ENCODE peak calls at places on chromosomes 2 and 18, in eight cellular contexts. W is AG09319; Y is AG10803; O is astrocyte of the spinal cord; F is GM23338; D is osteocyte; I is Panc1; G is CD8-positive, alpha-beta T cell. P is an unnamed sample.

GRCh38 chr2:205574041-205574440 is 108.3 kb upstream of the NRP2 start:
- DNase-seq in W (no peak), Y (peak), O (no peak), F (no peak), D (no peak), I (no peak), G (no peak), P (no peak)

GRCh38 chr2:117835990-117836760 is 21.7 kb downstream of the DDX18 start:
- DNase-seq in W (peak), Y (peak), O (peak), F (peak), D (no peak), I (no peak), G (peak), P (peak)

GRCh38 chr2:72813841-72814240 is 12.0 kb downstream of the EXOC6B start:
- DNase-seq in W (no peak), Y (peak), O (peak), F (no peak), D (no peak), I (no peak), G (no peak), P (no peak)

GRCh38 chr2:235225261-235225660 is 268.6 kb upstream of the AGAP1 start:
- DNase-seq in W (no peak), Y (no peak), O (no peak), F (no peak), D (no peak), I (no peak), G (no peak), P (no peak)

GRCh38 chr2:225948903-225949302 is 549.4 kb downstream of the NYAP2 start:
- DNase-seq in W (no peak), Y (no peak), O (no peak), F (peak), D (no peak), I (no peak), G (no peak), P (no peak)

GRCh38 chr2:8803658-8804379 is 33.6 kb downstream of the KIDINS220 start:
- DNase-seq in W (peak), Y (peak), O (peak), F (no peak), D (no peak), I (peak), G (no peak), P (no peak)

GRCh38 chr18:62569081-62569480 is 46.3 kb downstream of the ZCCHC2 start:
- DNase-seq in W (no peak), Y (no peak), O (no peak), F (no peak), D (no peak), I (no peak), G (no peak), P (no peak)

GRCh38 chr18:8816233-8816632 is 110.9 kb downstream of the MTCL1 start:
- DNase-seq in W (no peak), Y (peak), O (no peak), F (no peak), D (no peak), I (no peak), G (no peak), P (no peak)

GRCh38 chr18:27713727-27714080 is 463.2 kb downstream of the CDH2 start:
- DNase-seq in W (no peak), Y (peak), O (peak), F (no peak), D (no peak), I (no peak), G (no peak), P (no peak)

GRCh38 chr2:168470188-168470879 is 14.3 kb downstream of the CERS6 start:
- DNase-seq in W (no peak), Y (no peak), O (no peak), F (peak), D (no peak), I (no peak), G (no peak), P (no peak)

GRCh38 chr2:190382851-190383250 is 25.3 kb upstream of the MFSD6 start:
- DNase-seq in W (no peak), Y (peak), O (peak), F (peak), D (no peak), I (peak), G (peak), P (no peak)

GRCh38 chr2:226333388-226333787 is 466.2 kb downstream of the IRS1 start:
- DNase-seq in W (no peak), Y (no peak), O (no peak), F (no peak), D (no peak), I (no peak), G (no peak), P (no peak)

GRCh38 chr2:153059338-153060052 is 341.1 kb downstream of the ARL6IP6 start:
- DNase-seq in W (no peak), Y (peak), O (peak), F (peak), D (no peak), I (peak), G (no peak), P (no peak)

GRCh38 chr18:36901277-36901701 is 72.4 kb downstream of the KIAA1328 start:
- DNase-seq in W (no peak), Y (no peak), O (peak), F (no peak), D (no peak), I (no peak), G (no peak), P (no peak)

GRCh38 chr2:146853741-146854444 is 990.9 kb upstream of the ACVR2A start:
- DNase-seq in W (no peak), Y (peak), O (peak), F (peak), D (no peak), I (no peak), G (no peak), P (no peak)

GRCh38 chr2:86358982-86359381 is 21.6 kb upstream of the REEP1 start:
- DNase-seq in W (no peak), Y (no peak), O (no peak), F (no peak), D (no peak), I (no peak), G (no peak), P (no peak)

GRCh38 chr2:215466097-215466909 is 30.4 kb upstream of the FN1 start:
- DNase-seq in W (no peak), Y (peak), O (no peak), F (no peak), D (no peak), I (no peak), G (no peak), P (no peak)

GRCh38 chr2:205806126-205806905 is 124.0 kb downstream of the NRP2 start:
- DNase-seq in W (no peak), Y (no peak), O (no peak), F (no peak), D (no peak), I (no peak), G (no peak), P (no peak)

GRCh38 chr2:13193900-13194299 is 477.2 kb downstream of the TRIB2 start:
- DNase-seq in W (no peak), Y (peak), O (peak), F (peak), D (no peak), I (peak), G (no peak), P (no peak)

GRCh38 chr2:142588269-142588668 is 289.2 kb upstream of the KYNU start:
- DNase-seq in W (no peak), Y (no peak), O (no peak), F (no peak), D (no peak), I (no peak), G (no peak), P (no peak)

GRCh38 chr18:26931659-26932058 is 66.2 kb upstream of the AQP4 start:
- DNase-seq in W (no peak), Y (no peak), O (no peak), F (no peak), D (no peak), I (no peak), G (no peak), P (no peak)

GRCh38 chr18:9403795-9404564 is 69.4 kb downstream of the TWSG1 start:
- DNase-seq in W (no peak), Y (no peak), O (no peak), F (peak), D (no peak), I (no peak), G (no peak), P (no peak)

GRCh38 chr2:224976629-224977525 is 65.4 kb downstream of the DOCK10 start:
- DNase-seq in W (no peak), Y (no peak), O (no peak), F (no peak), D (no peak), I (no peak), G (no peak), P (no peak)

GRCh38 chr2:59996830-59997229 is 556.6 kb downstream of the BCL11A start:
- DNase-seq in W (no peak), Y (no peak), O (no peak), F (no peak), D (no peak), I (no peak), G (no peak), P (no peak)

GRCh38 chr18:51658436-51658835 is 461.0 kb upstream of the MEX3C start:
- DNase-seq in W (no peak), Y (no peak), O (no peak), F (no peak), D (no peak), I (no peak), G (no peak), P (no peak)

GRCh38 chr2:128291161-128291843 is 27.4 kb downstream of the HS6ST1 start:
- DNase-seq in W (no peak), Y (no peak), O (no peak), F (no peak), D (no peak), I (no peak), G (no peak), P (no peak)

GRCh38 chr2:67997528-67998267 is 65.1 kb downstream of the C1D start:
- DNase-seq in W (no peak), Y (peak), O (peak), F (no peak), D (no peak), I (peak), G (no peak), P (no peak)

GRCh38 chr2:71545572-71546274 is 92.4 kb downstream of the DYSF start:
- DNase-seq in W (peak), Y (peak), O (peak), F (peak), D (no peak), I (peak), G (peak), P (no peak)

GRCh38 chr2:39399570-39399969 is 37.5 kb downstream of the MAP4K3 start:
- DNase-seq in W (no peak), Y (no peak), O (no peak), F (no peak), D (no peak), I (no peak), G (no peak), P (no peak)

DNA sequence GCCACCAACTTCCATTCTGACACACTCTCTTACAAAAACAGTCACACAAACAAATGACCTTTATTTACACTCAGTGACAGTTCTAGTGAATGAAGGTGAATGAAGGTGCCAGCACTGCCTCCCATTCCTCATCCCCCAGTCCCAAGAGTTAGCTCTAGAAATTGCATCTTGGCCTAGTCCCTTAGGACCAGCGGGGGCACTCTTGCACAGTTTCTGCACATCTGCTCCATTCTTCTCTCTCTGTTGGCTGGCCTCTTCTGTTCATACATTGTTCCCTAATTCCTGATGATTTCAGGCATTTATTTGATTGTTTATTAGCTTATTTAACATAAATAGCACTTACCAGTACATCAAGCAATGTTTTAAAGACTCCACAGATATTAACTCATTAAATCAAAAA is 30.9 kb downstream of the GAREM1 start:
- DNase-seq in W (no peak), Y (no peak), O (no peak), F (peak), D (no peak), I (no peak), G (no peak), P (no peak)
- TF ChIP-seq CTCF in W (no peak), Y (peak), O (peak), F (peak), D (peak), I (peak), G (no peak), P (no peak)

GRCh38 chr2:20562540-20563225 is 88.2 kb downstream of the HS1BP3 start:
- DNase-seq in W (no peak), Y (no peak), O (no peak), F (peak), D (no peak), I (no peak), G (no peak), P (no peak)
- TF ChIP-seq CTCF in W (no peak), Y (no peak), O (peak), F (peak), D (no peak), I (no peak), G (no peak), P (no peak)

GRCh38 chr18:55275042-55275897 is 312.7 kb downstream of the TCF4 start:
- DNase-seq in W (no peak), Y (peak), O (peak), F (peak), D (no peak), I (no peak), G (no peak), P (no peak)
- TF ChIP-seq CTCF in W (peak), Y (peak), O (peak), F (peak), D (no peak), I (no peak), G (no peak), P (peak)

DNA sequence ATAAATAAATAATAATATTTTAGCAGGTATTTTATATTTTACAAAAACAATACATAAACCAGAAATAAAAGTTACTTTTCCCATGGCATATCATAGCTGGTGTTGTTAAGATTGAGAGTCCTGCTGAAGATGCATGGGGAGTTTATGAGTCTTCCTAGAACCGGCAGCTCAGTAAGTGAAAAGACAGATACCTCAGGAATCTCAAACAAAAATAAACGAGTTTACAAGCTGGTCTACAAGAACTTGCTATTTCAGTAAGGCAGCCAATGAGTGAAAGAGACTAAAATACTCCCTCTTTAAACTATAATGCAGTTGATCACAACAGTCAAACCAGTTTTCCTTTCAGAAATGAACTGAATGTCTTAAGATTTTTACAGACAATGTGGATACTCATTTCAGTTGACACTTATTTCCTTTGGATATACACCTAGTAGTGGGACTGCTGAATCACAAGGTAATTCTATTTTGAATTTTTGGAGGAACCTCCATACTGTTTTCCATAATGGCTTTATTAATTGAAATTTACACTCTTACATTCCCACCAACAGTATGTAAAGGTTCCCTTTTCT is 8.9 kb downstream of the GAREM1 start:
- DNase-seq in W (no peak), Y (no peak), O (peak), F (no peak), D (no peak), I (no peak), G (no peak), P (no peak)
- TF ChIP-seq CTCF in W (no peak), Y (no peak), O (peak), F (no peak), D (peak), I (no peak), G (peak), P (peak)

DNA sequence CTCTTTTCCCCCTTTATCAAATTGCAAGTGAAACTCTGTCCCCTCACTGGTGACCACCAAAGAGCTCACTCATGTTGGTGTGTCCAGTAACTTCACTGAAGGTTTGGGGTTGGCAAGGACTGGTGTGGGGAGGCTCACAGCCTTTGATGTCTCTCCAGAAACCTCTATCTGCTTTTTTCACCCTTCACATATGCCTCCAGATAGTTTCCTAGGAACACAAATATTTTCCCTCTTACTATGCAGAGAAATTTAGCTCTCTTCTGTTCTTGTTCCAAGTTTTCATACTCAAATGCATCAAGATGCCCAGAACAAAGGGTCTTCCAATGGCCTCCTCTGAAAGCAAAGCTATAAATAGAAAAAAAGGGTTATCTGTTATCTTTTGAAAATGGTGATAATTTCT is 20.7 kb downstream of the DTNA start:
- DNase-seq in W (no peak), Y (no peak), O (peak), F (no peak), D (no peak), I (no peak), G (no peak), P (no peak)
- TF ChIP-seq CTCF in W (no peak), Y (no peak), O (no peak), F (no peak), D (no peak), I (no peak), G (no peak), P (no peak)

GRCh38 chr2:50513724-50514123 is 518.2 kb downstream of the NRXN1 start:
- DNase-seq in W (no peak), Y (no peak), O (no peak), F (peak), D (no peak), I (no peak), G (no peak), P (no peak)
- TF ChIP-seq CTCF in W (no peak), Y (no peak), O (no peak), F (no peak), D (no peak), I (no peak), G (no peak), P (no peak)

GRCh38 chr2:82344670-82345069 is 2040.1 kb upstream of the LRRTM1 start:
- DNase-seq in W (no peak), Y (no peak), O (no peak), F (peak), D (no peak), I (peak), G (no peak), P (no peak)
- TF ChIP-seq CTCF in W (no peak), Y (no peak), O (no peak), F (peak), D (no peak), I (peak), G (no peak), P (no peak)

DNA sequence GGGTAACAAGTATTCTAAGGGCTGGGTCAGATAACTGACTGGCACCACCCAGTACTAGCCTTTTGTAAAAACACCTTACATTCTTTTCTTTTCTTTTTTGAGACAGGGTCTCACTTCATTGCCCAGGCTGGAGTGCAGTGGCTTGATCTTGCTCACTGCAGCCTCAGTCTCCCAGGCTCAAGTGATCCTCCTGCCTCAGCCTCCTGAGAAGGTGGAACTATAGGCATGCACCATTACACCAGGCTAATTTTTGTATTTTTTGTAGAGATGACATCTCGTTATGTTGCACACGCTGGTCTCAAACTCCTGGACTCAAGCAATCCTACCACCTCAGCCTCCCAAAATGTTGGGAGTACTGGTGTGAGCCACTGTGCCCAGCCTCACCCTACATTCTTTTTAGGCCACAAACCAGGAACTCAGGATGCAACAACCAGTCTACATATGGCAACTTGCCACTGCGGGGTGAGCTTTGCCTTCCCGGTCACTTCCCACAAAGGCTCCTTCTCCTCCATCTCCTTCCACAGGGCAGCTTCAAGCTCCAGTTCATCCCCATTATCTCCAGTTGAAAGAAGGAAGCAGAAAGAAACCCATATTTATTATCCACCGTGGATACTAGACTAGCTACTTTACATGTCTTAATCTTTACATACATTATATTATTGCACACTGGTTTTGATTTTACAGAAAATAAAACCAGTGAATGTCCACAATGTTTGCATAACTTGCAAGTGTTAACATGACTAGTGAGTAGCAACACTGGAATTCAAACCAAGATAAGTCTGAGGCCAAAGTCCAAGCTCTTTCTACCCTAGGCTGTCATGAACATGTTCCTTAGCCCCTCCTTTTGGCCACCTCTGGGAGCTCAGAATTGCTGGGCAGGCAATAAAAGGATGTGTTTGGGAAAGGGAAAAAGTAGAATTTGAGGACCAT is 23.7 kb upstream of the AP1S3 start:
- DNase-seq in W (no peak), Y (peak), O (peak), F (no peak), D (no peak), I (peak), G (no peak), P (no peak)
- TF ChIP-seq CTCF in W (peak), Y (peak), O (no peak), F (no peak), D (no peak), I (peak), G (no peak), P (no peak)

DNA sequence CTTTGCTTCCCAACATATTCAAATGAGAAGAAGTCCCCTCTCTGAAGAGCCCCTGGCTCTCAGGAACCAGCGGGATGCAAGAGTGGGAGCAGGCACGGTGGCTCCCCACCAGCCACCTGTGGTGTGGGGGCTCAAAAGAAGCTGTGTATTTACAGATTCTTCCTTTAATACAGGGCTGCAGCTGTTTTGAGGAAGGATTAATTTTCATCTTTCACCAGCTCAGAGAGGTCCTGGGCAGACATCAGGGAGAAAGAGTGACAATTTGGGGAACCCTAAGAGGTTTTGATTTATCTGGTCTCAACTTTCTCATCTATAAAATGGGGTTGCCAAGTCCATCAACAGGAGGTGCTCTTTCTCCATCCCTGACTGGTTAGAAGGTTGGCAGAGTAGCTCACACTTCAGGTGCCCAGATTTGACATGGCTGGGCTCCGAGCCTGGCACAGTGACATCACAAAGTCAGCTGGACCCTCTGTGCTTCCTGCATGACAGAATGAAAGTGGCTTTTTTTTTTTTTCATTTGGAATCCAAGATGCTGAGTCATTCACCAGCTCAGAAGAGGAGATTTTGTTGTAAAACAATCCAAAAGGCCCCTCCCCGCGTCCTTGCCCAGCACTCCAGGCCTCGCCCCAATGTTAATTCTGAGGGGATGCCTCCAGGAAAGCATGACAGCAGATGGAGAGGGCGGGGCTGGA is 15.5 kb upstream of the SIX2 start:
- DNase-seq in W (peak), Y (peak), O (peak), F (peak), D (no peak), I (peak), G (no peak), P (no peak)
- TF ChIP-seq CTCF in W (peak), Y (peak), O (peak), F (peak), D (peak), I (peak), G (no peak), P (no peak)

P was measured in mesothelial cell of epicardium.